ENCODE peak calls at places on chromosomes 5 and 9, in nine cellular contexts. One of them, this sample, is unnamed.

GRCh38 chr5:155402927-155403645 is 389.5 kb downstream of the KIF4B start:
- DNase-seq in neural crest cell: no peak
- DNase-seq in activated B cell treated with CpG ODN at 0.5 μM for 24 hours: no peak
- DNase-seq in left ventricle myocardium inferior: no peak
- DNase-seq in fibroblast of villous mesenchyme: no peak
- DNase-seq in cardiac muscle cell: no peak
- DNase-seq in GM12878: no peak
- DNase-seq in BE2C: no peak
- DNase-seq in psoas muscle: no peak
- DNase-seq in this sample: no peak

GRCh38 chr5:95261369-95262175 is 23.3 kb downstream of the MCTP1 start:
- DNase-seq in GM12878: no peak
- DNase-seq in activated B cell treated with CpG ODN at 0.5 μM for 24 hours: no peak
- DNase-seq in fibroblast of villous mesenchyme: peak
- DNase-seq in psoas muscle: no peak
- DNase-seq in BE2C: peak
- DNase-seq in left ventricle myocardium inferior: no peak
- DNase-seq in neural crest cell: no peak
- DNase-seq in cardiac muscle cell: peak
- DNase-seq in this sample: no peak

GRCh38 chr9:89021154-89021803 is 30.0 kb downstream of the S1PR3 start:
- DNase-seq in activated B cell treated with CpG ODN at 0.5 μM for 24 hours: no peak
- DNase-seq in neural crest cell: no peak
- DNase-seq in BE2C: no peak
- DNase-seq in cardiac muscle cell: no peak
- DNase-seq in GM12878: no peak
- DNase-seq in psoas muscle: peak
- DNase-seq in fibroblast of villous mesenchyme: peak
- DNase-seq in left ventricle myocardium inferior: no peak
- DNase-seq in this sample: no peak

GRCh38 chr9:7403839-7404238 is 395.7 kb downstream of the DMAC1 start:
- DNase-seq in activated B cell treated with CpG ODN at 0.5 μM for 24 hours: no peak
- DNase-seq in neural crest cell: no peak
- DNase-seq in left ventricle myocardium inferior: no peak
- DNase-seq in psoas muscle: no peak
- DNase-seq in GM12878: no peak
- DNase-seq in cardiac muscle cell: no peak
- DNase-seq in fibroblast of villous mesenchyme: no peak
- DNase-seq in BE2C: no peak
- DNase-seq in this sample: no peak

GRCh38 chr9:71737455-71737854 is 30.9 kb downstream of the CEMIP2 start:
- DNase-seq in BE2C: no peak
- DNase-seq in fibroblast of villous mesenchyme: peak
- DNase-seq in activated B cell treated with CpG ODN at 0.5 μM for 24 hours: no peak
- DNase-seq in GM12878: no peak
- DNase-seq in left ventricle myocardium inferior: no peak
- DNase-seq in neural crest cell: no peak
- DNase-seq in cardiac muscle cell: no peak
- DNase-seq in psoas muscle: no peak
- DNase-seq in this sample: no peak

GRCh38 chr5:115070737-115071136 is 99.0 kb downstream of the TRIM36 start:
- DNase-seq in psoas muscle: no peak
- DNase-seq in GM12878: no peak
- DNase-seq in neural crest cell: no peak
- DNase-seq in BE2C: no peak
- DNase-seq in cardiac muscle cell: no peak
- DNase-seq in activated B cell treated with CpG ODN at 0.5 μM for 24 hours: no peak
- DNase-seq in fibroblast of villous mesenchyme: no peak
- DNase-seq in left ventricle myocardium inferior: no peak
- DNase-seq in this sample: no peak

GRCh38 chr5:126208691-126209090 is 214.5 kb upstream of the GRAMD2B start:
- DNase-seq in neural crest cell: no peak
- DNase-seq in left ventricle myocardium inferior: no peak
- DNase-seq in BE2C: no peak
- DNase-seq in activated B cell treated with CpG ODN at 0.5 μM for 24 hours: no peak
- DNase-seq in psoas muscle: no peak
- DNase-seq in cardiac muscle cell: no peak
- DNase-seq in GM12878: no peak
- DNase-seq in fibroblast of villous mesenchyme: no peak
- DNase-seq in this sample: no peak

GRCh38 chr5:115262066-115262404 is 642 bp downstream of the PGGT1B start:
- DNase-seq in left ventricle myocardium inferior: no peak
- DNase-seq in psoas muscle: no peak
- DNase-seq in activated B cell treated with CpG ODN at 0.5 μM for 24 hours: no peak
- DNase-seq in neural crest cell: no peak
- DNase-seq in BE2C: no peak
- DNase-seq in GM12878: peak
- DNase-seq in cardiac muscle cell: peak
- DNase-seq in fibroblast of villous mesenchyme: peak
- DNase-seq in this sample: no peak

GRCh38 chr9:26947736-26948135 is 694 bp upstream of the PLAA start:
- DNase-seq in activated B cell treated with CpG ODN at 0.5 μM for 24 hours: no peak
- DNase-seq in cardiac muscle cell: no peak
- DNase-seq in psoas muscle: no peak
- DNase-seq in fibroblast of villous mesenchyme: no peak
- DNase-seq in left ventricle myocardium inferior: no peak
- DNase-seq in GM12878: no peak
- DNase-seq in BE2C: no peak
- DNase-seq in neural crest cell: no peak
- DNase-seq in this sample: no peak

GRCh38 chr9:35515766-35516165 is 25.9 kb downstream of the RUSC2 start:
- DNase-seq in psoas muscle: no peak
- DNase-seq in cardiac muscle cell: no peak
- DNase-seq in fibroblast of villous mesenchyme: peak
- DNase-seq in neural crest cell: no peak
- DNase-seq in activated B cell treated with CpG ODN at 0.5 μM for 24 hours: no peak
- DNase-seq in left ventricle myocardium inferior: no peak
- DNase-seq in BE2C: no peak
- DNase-seq in GM12878: no peak
- DNase-seq in this sample: no peak

GRCh38 chr9:68462004-68462775 is 78.5 kb downstream of the TMEM252 start:
- DNase-seq in fibroblast of villous mesenchyme: no peak
- DNase-seq in BE2C: no peak
- DNase-seq in neural crest cell: no peak
- DNase-seq in GM12878: no peak
- DNase-seq in activated B cell treated with CpG ODN at 0.5 μM for 24 hours: no peak
- DNase-seq in left ventricle myocardium inferior: no peak
- DNase-seq in cardiac muscle cell: no peak
- DNase-seq in psoas muscle: no peak
- DNase-seq in this sample: no peak

GRCh38 chr5:50922942-50923767 is 256.7 kb downstream of the PARP8 start:
- DNase-seq in neural crest cell: no peak
- DNase-seq in GM12878: no peak
- DNase-seq in activated B cell treated with CpG ODN at 0.5 μM for 24 hours: no peak
- DNase-seq in fibroblast of villous mesenchyme: no peak
- DNase-seq in cardiac muscle cell: no peak
- DNase-seq in psoas muscle: peak
- DNase-seq in BE2C: no peak
- DNase-seq in left ventricle myocardium inferior: peak
- DNase-seq in this sample: no peak

GRCh38 chr9:18739127-18739526 is 265.2 kb downstream of the ADAMTSL1 start:
- DNase-seq in BE2C: no peak
- DNase-seq in fibroblast of villous mesenchyme: peak
- DNase-seq in GM12878: no peak
- DNase-seq in left ventricle myocardium inferior: no peak
- DNase-seq in psoas muscle: no peak
- DNase-seq in activated B cell treated with CpG ODN at 0.5 μM for 24 hours: no peak
- DNase-seq in cardiac muscle cell: no peak
- DNase-seq in neural crest cell: no peak
- DNase-seq in this sample: no peak

GRCh38 chr5:143143973-143144372 is 259.5 kb downstream of the NR3C1 start:
- DNase-seq in neural crest cell: no peak
- DNase-seq in BE2C: no peak
- DNase-seq in GM12878: no peak
- DNase-seq in cardiac muscle cell: no peak
- DNase-seq in left ventricle myocardium inferior: no peak
- DNase-seq in psoas muscle: no peak
- DNase-seq in fibroblast of villous mesenchyme: no peak
- DNase-seq in activated B cell treated with CpG ODN at 0.5 μM for 24 hours: no peak
- DNase-seq in this sample: no peak

GRCh38 chr9:76873821-76874220 is 32.1 kb downstream of the PRUNE2 start:
- DNase-seq in BE2C: peak
- DNase-seq in neural crest cell: no peak
- DNase-seq in cardiac muscle cell: no peak
- DNase-seq in GM12878: no peak
- DNase-seq in left ventricle myocardium inferior: no peak
- DNase-seq in psoas muscle: no peak
- DNase-seq in fibroblast of villous mesenchyme: no peak
- DNase-seq in activated B cell treated with CpG ODN at 0.5 μM for 24 hours: no peak
- DNase-seq in this sample: no peak

GRCh38 chr5:7705736-7706135 is 145.2 kb downstream of the CFAP90 start:
- DNase-seq in BE2C: no peak
- DNase-seq in psoas muscle: no peak
- DNase-seq in fibroblast of villous mesenchyme: no peak
- DNase-seq in activated B cell treated with CpG ODN at 0.5 μM for 24 hours: no peak
- DNase-seq in cardiac muscle cell: no peak
- DNase-seq in neural crest cell: no peak
- DNase-seq in GM12878: no peak
- DNase-seq in left ventricle myocardium inferior: no peak
- DNase-seq in this sample: no peak

DNA sequence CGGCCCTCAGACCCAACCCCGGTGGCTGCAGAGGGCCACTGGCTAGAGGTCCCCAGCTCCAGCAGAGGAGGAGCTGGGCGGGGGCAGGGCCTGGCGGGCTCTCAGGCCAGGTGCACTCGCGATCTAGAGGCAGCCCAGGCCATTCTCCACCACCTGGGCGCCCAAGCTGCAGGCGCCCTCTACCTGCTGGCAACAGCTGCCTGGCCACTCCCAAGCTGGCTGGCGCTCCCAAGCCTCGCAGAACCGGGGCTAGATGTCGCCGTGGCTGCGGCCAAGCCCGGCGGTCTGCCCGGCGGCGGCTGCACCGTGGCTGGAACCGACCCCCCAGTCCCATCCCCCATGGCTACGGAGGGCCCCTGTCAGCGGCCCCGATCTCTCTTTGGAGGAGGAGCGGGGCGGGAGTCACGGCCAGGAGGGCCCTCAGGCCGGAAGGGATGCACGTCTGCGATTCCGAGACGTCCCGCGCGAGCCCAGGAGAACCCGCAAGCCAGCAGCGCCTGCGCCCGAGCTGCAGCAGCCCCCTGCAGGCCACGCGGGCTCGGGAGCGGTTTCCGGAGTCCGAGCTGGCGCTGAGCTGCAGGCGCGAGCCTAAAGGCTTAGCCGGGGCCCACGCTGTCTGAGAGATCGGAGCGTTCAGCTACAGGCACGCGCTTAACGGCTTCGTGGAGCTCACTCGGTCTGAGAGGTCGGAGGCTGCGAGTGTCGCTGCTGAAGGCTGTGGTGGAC is 44.3 kb upstream of the BICD2 start:
- DNase-seq in GM12878: no peak
- DNase-seq in left ventricle myocardium inferior: peak
- DNase-seq in BE2C: peak
- DNase-seq in activated B cell treated with CpG ODN at 0.5 μM for 24 hours: peak
- DNase-seq in neural crest cell: peak
- DNase-seq in cardiac muscle cell: peak
- DNase-seq in psoas muscle: peak
- DNase-seq in fibroblast of villous mesenchyme: peak
- DNase-seq in this sample: peak
- TF ChIP-seq CTCF in GM12878: peak
- TF ChIP-seq CTCF in left ventricle myocardium inferior: peak
- TF ChIP-seq CTCF in BE2C: peak
- TF ChIP-seq CTCF in activated B cell treated with CpG ODN at 0.5 μM for 24 hours: no peak
- TF ChIP-seq CTCF in neural crest cell: peak
- TF ChIP-seq CTCF in cardiac muscle cell: peak
- TF ChIP-seq CTCF in psoas muscle: peak
- TF ChIP-seq CTCF in fibroblast of villous mesenchyme: peak
- TF ChIP-seq CTCF in this sample: peak

DNA sequence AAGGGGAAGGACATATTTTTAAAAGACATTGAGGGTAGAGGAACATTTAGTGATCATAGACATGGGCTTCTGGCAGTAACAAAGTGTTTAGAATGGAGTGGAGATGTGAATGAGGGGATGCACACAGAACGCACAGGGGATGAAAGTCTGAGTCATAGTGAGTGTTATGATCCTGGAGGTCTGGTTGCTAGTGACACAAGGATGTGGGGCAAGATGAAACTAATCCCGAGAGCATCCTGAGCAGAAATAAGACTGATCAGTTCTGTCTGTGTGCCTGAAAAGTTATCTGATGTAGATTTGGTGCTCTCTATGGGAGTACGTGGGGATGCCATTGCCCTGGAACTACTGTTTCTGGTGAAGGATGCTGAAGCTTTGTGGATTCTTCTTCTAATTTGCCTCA is 141.1 kb downstream of the CHSY3 start:
- DNase-seq in left ventricle myocardium inferior: no peak
- DNase-seq in BE2C: no peak
- DNase-seq in neural crest cell: no peak
- DNase-seq in activated B cell treated with CpG ODN at 0.5 μM for 24 hours: no peak
- DNase-seq in psoas muscle: no peak
- DNase-seq in cardiac muscle cell: no peak
- DNase-seq in GM12878: no peak
- DNase-seq in fibroblast of villous mesenchyme: no peak
- DNase-seq in this sample: no peak
- TF ChIP-seq CTCF in left ventricle myocardium inferior: no peak
- TF ChIP-seq CTCF in BE2C: no peak
- TF ChIP-seq CTCF in neural crest cell: no peak
- TF ChIP-seq CTCF in activated B cell treated with CpG ODN at 0.5 μM for 24 hours: no peak
- TF ChIP-seq CTCF in psoas muscle: no peak
- TF ChIP-seq CTCF in cardiac muscle cell: no peak
- TF ChIP-seq CTCF in GM12878: no peak
- TF ChIP-seq CTCF in fibroblast of villous mesenchyme: no peak
- TF ChIP-seq CTCF in this sample: no peak

GRCh38 chr9:127608104-127608966 is 3.7 kb upstream of the STXBP1 start:
- DNase-seq in psoas muscle: peak
- DNase-seq in cardiac muscle cell: peak
- DNase-seq in BE2C: peak
- DNase-seq in fibroblast of villous mesenchyme: peak
- DNase-seq in activated B cell treated with CpG ODN at 0.5 μM for 24 hours: peak
- DNase-seq in GM12878: no peak
- DNase-seq in neural crest cell: peak
- DNase-seq in left ventricle myocardium inferior: peak
- DNase-seq in this sample: peak

GRCh38 chr9:127612993-127613954 is 1.2 kb downstream of the STXBP1 start:
- DNase-seq in psoas muscle: peak
- DNase-seq in left ventricle myocardium inferior: peak
- DNase-seq in neural crest cell: peak
- DNase-seq in BE2C: peak
- DNase-seq in cardiac muscle cell: peak
- DNase-seq in fibroblast of villous mesenchyme: peak
- DNase-seq in activated B cell treated with CpG ODN at 0.5 μM for 24 hours: peak
- DNase-seq in GM12878: no peak
- DNase-seq in this sample: no peak

GRCh38 chr9:127614961-127615360 is 2.9 kb downstream of the STXBP1 start:
- DNase-seq in BE2C: no peak
- DNase-seq in activated B cell treated with CpG ODN at 0.5 μM for 24 hours: no peak
- DNase-seq in psoas muscle: no peak
- DNase-seq in left ventricle myocardium inferior: no peak
- DNase-seq in GM12878: no peak
- DNase-seq in cardiac muscle cell: no peak
- DNase-seq in neural crest cell: no peak
- DNase-seq in fibroblast of villous mesenchyme: peak
- DNase-seq in this sample: no peak

GRCh38 chr9:127611796-127612790 is at the start of gene STXBP1:
- DNase-seq in GM12878: no peak
- DNase-seq in BE2C: peak
- DNase-seq in cardiac muscle cell: peak
- DNase-seq in left ventricle myocardium inferior: peak
- DNase-seq in fibroblast of villous mesenchyme: peak
- DNase-seq in neural crest cell: peak
- DNase-seq in activated B cell treated with CpG ODN at 0.5 μM for 24 hours: peak
- DNase-seq in psoas muscle: peak
- DNase-seq in this sample: peak
- TF ChIP-seq CTCF in GM12878: no peak
- TF ChIP-seq CTCF in BE2C: no peak
- TF ChIP-seq CTCF in cardiac muscle cell: peak
- TF ChIP-seq CTCF in left ventricle myocardium inferior: peak
- TF ChIP-seq CTCF in fibroblast of villous mesenchyme: peak
- TF ChIP-seq CTCF in neural crest cell: peak
- TF ChIP-seq CTCF in activated B cell treated with CpG ODN at 0.5 μM for 24 hours: no peak
- TF ChIP-seq CTCF in psoas muscle: no peak
- TF ChIP-seq CTCF in this sample: no peak

GRCh38 chr5:35468811-35469210 is 148.9 kb upstream of the SPEF2 start:
- DNase-seq in psoas muscle: no peak
- DNase-seq in cardiac muscle cell: no peak
- DNase-seq in neural crest cell: no peak
- DNase-seq in fibroblast of villous mesenchyme: no peak
- DNase-seq in left ventricle myocardium inferior: no peak
- DNase-seq in activated B cell treated with CpG ODN at 0.5 μM for 24 hours: no peak
- DNase-seq in BE2C: no peak
- DNase-seq in GM12878: no peak
- DNase-seq in this sample: no peak
- TF ChIP-seq CTCF in psoas muscle: no peak
- TF ChIP-seq CTCF in cardiac muscle cell: no peak
- TF ChIP-seq CTCF in neural crest cell: no peak
- TF ChIP-seq CTCF in fibroblast of villous mesenchyme: no peak
- TF ChIP-seq CTCF in left ventricle myocardium inferior: no peak
- TF ChIP-seq CTCF in activated B cell treated with CpG ODN at 0.5 μM for 24 hours: no peak
- TF ChIP-seq CTCF in BE2C: no peak
- TF ChIP-seq CTCF in GM12878: no peak
- TF ChIP-seq CTCF in this sample: no peak